ENCODE peak calls at places on chromosomes 7 and 10, in five cellular contexts. E is heart left ventricle, V is RWPE1, I is spleen, C is AG10803. M is an unnamed sample.

GRCh38 chr7:120164-120555 is 72.2 kb upstream of the FAM20C start:
- DNase-seq in E (no peak), V (no peak), I (no peak), C (no peak), M (no peak)

GRCh38 chr10:109846832-109847231 is 76.5 kb downstream of the XPNPEP1 start:
- DNase-seq in E (no peak), V (no peak), I (no peak), C (no peak), M (no peak)

GRCh38 chr7:23419845-23420244 is 50.4 kb downstream of the IGF2BP3 start:
- DNase-seq in E (no peak), V (no peak), I (no peak), C (no peak), M (no peak)

GRCh38 chr10:61819208-61819607 is 82.3 kb upstream of the ARID5B start:
- DNase-seq in E (no peak), V (no peak), I (no peak), C (no peak), M (no peak)

GRCh38 chr10:29987471-29987870 is 71.9 kb downstream of the JCAD start:
- DNase-seq in E (no peak), V (no peak), I (no peak), C (no peak), M (no peak)

GRCh38 chr10:114278884-114279191 is 39.8 kb downstream of the VWA2 start:
- DNase-seq in E (no peak), V (no peak), I (peak; percentile 47), C (no peak), M (no peak)

GRCh38 chr7:7524121-7524520 is 11.6 kb downstream of the COL28A1 start:
- DNase-seq in E (no peak), V (no peak), I (no peak), C (no peak), M (no peak)

GRCh38 chr10:78959901-78960300 is 108.9 kb upstream of the ZMIZ1 start:
- DNase-seq in E (no peak), V (no peak), I (no peak), C (peak; percentile 41), M (no peak)

GRCh38 chr7:1237704-1238255 is 5.1 kb downstream of the UNCX start:
- DNase-seq in E (no peak), V (no peak), I (peak; percentile 41), C (no peak), M (no peak)

GRCh38 chr7:18866359-18867036 is 250.9 kb downstream of the TWIST1 start:
- DNase-seq in E (peak; percentile 72), V (peak; percentile 96), I (no peak), C (peak; percentile 100), M (no peak)

GRCh38 chr7:94578615-94579014 is 69.0 kb downstream of the CASD1 start:
- DNase-seq in E (no peak), V (no peak), I (no peak), C (no peak), M (no peak)

GRCh38 chr10:12703813-12704212 is 297.7 kb downstream of the CCDC3 start:
- DNase-seq in E (no peak), V (peak; percentile 57), I (no peak), C (peak; percentile 87), M (no peak)

GRCh38 chr10:99329891-99330674 is 927 bp downstream of the CNNM1 start:
- DNase-seq in E (no peak), V (peak; percentile 34), I (peak; percentile 73), C (peak; percentile 34), M (no peak)

GRCh38 chr7:20268832-20269231 is 51.6 kb upstream of the MACC1 start:
- DNase-seq in E (no peak), V (no peak), I (no peak), C (peak; percentile 9), M (no peak)

GRCh38 chr7:74286131-74286530 is 3.1 kb upstream of the CLIP2 start:
- DNase-seq in E (no peak), V (no peak), I (no peak), C (no peak), M (no peak)

GRCh38 chr7:24781106-24781505 is 23.8 kb upstream of the GSDME start:
- DNase-seq in E (no peak), V (no peak), I (no peak), C (no peak), M (no peak)

GRCh38 chr7:77393261-77393660 is 22.9 kb downstream of the GSAP start:
- DNase-seq in E (no peak), V (peak; percentile 98), I (no peak), C (no peak), M (no peak)

GRCh38 chr7:36147361-36147760 is 5.7 kb upstream of the EEPD1 start:
- DNase-seq in E (no peak), V (no peak), I (no peak), C (no peak), M (no peak)

GRCh38 chr10:85786401-85786899 is 580.1 kb downstream of the GRID1 start:
- DNase-seq in E (peak; percentile 41), V (no peak), I (no peak), C (no peak), M (no peak)

GRCh38 chr7:34013421-34013820 is 108.1 kb downstream of the BMPER start:
- DNase-seq in E (no peak), V (no peak), I (no peak), C (no peak), M (no peak)

GRCh38 chr7:18437086-18437485 is 58.5 kb upstream of the HDAC9 start:
- DNase-seq in E (no peak), V (no peak), I (no peak), C (no peak), M (no peak)

GRCh38 chr10:79129361-79129997 is 60.7 kb downstream of the ZMIZ1 start:
- DNase-seq in E (peak; percentile 60), V (no peak), I (no peak), C (no peak), M (peak; percentile 78)

GRCh38 chr7:100154651-100155491 is 3.7 kb downstream of the TRAPPC14 start:
- DNase-seq in E (no peak), V (no peak), I (peak; percentile 79), C (no peak), M (no peak)

GRCh38 chr10:24894728-24895127 is 57.7 kb downstream of the PRTFDC1 start:
- DNase-seq in E (no peak), V (no peak), I (no peak), C (no peak), M (no peak)

GRCh38 chr10:74917481-74918077 is 91.2 kb downstream of the KAT6B start:
- DNase-seq in E (no peak), V (peak; percentile 89), I (no peak), C (peak; percentile 70), M (no peak)

GRCh38 chr10:79411546-79412495 is 33.6 kb downstream of the ZCCHC24 start:
- DNase-seq in E (peak; percentile 39), V (no peak), I (peak; percentile 75), C (no peak), M (no peak)

GRCh38 chr10:113049881-113050280 is 99.8 kb downstream of the TCF7L2 start:
- DNase-seq in E (no peak), V (no peak), I (no peak), C (peak; percentile 62), M (no peak)

GRCh38 chr10:42879380-42880254 is 97.0 kb downstream of the BMS1 start:
- DNase-seq in E (no peak), V (no peak), I (no peak), C (no peak), M (no peak)

GRCh38 chr7:47221826-47222225 is 360.1 kb downstream of the TNS3 start:
- DNase-seq in E (no peak), V (no peak), I (no peak), C (peak; percentile 21), M (no peak)

GRCh38 chr7:47226688-47227087 is 355.2 kb downstream of the TNS3 start:
- DNase-seq in E (no peak), V (no peak), I (no peak), C (no peak), M (no peak)

GRCh38 chr7:47228386-47229014 is 353.4 kb downstream of the TNS3 start:
- DNase-seq in E (no peak), V (peak; percentile 63), I (no peak), C (no peak), M (no peak)

GRCh38 chr7:47227762-47228177 is 354.1 kb downstream of the TNS3 start:
- DNase-seq in E (peak; percentile 53), V (no peak), I (no peak), C (peak; percentile 72), M (no peak)

DNA sequence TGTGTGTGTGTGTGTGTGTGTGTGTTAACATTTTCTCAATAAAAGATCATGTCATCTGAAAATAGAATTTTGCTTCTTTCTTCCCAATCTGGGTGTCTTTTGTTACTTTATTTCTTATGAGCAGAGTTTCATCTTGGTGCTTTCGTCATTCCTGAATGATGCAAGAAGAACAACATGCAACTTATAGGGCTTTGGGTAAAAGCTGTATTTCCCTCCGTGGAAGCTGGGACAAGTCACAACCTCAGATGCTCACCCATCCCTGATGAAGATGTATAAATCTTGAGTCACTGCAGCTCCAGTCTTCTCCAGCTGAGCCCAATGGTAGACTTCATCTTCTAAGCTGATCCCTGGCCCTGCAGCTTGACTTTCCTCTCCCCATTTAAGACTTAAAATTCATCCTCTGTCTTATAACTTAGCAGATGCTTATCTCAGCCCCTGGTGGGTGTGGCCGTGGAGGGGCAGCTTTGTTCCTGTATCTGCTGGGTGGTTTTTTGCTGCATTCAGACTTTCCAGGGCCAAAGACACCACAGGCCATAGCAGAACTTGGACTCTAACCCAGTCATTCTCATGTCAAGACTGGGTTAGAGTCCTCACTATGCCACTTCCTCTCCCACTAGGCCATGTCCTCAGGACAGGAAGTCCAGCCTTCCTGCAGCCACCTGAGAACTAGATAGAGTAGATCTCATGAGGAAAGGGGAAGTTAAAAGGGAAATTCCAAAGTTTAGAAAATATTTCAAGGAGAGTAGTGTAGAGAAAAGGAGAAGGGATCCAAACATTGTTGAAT is 356.3 kb downstream of the TNS3 start:
- DNase-seq in E (no peak), V (no peak), I (no peak), C (peak; percentile 53), M (no peak)
- TF ChIP-seq CTCF in E (no peak), V (no peak), I (no peak), C (no peak), M (no peak)

GRCh38 chr10:89643812-89644690 is 991 bp downstream of the PANK1 start:
- DNase-seq in E (peak; percentile 87), V (peak; percentile 98), I (peak; percentile 83), C (peak; percentile 91), M (peak; percentile 79)
- TF ChIP-seq CTCF in E (peak; percentile 12), V (no peak), I (no peak), C (peak; percentile 2), M (no peak)

GRCh38 chr10:111035542-111035941 is 41.3 kb upstream of the ADRA2A start:
- DNase-seq in E (no peak), V (no peak), I (no peak), C (peak; percentile 12), M (no peak)

GRCh38 chr10:111034598-111035310 is 42.1 kb upstream of the ADRA2A start:
- DNase-seq in E (no peak), V (no peak), I (no peak), C (peak; percentile 46), M (no peak)

GRCh38 chr10:111039522-111039921 is 37.3 kb upstream of the ADRA2A start:
- DNase-seq in E (no peak), V (no peak), I (no peak), C (no peak), M (no peak)

GRCh38 chr10:111037868-111038267 is 39.0 kb upstream of the ADRA2A start:
- DNase-seq in E (no peak), V (peak; percentile 8), I (no peak), C (no peak), M (no peak)
- TF ChIP-seq CTCF in E (no peak), V (no peak), I (no peak), C (peak; percentile 28), M (peak; percentile 63)

GRCh38 chr10:33010132-33011037 is 52.4 kb upstream of the ITGB1 start:
- DNase-seq in E (no peak), V (peak; percentile 65), I (no peak), C (peak; percentile 98), M (no peak)
- TF ChIP-seq CTCF in E (peak; percentile 31), V (peak; percentile 74), I (peak; percentile 20), C (peak; percentile 73), M (peak; percentile 66)

M was measured in type B pancreatic cell.